ENCODE peak calls at places on chromosomes 13 and 19, in nine cellular contexts. W is epithelial cell of prostate; Q is adrenal gland; S is tibial artery; L is right atrium auricular region; U is CD8-positive, alpha-beta memory T cell; I is astrocyte; G is neural progenitor cell; J is prostate gland. F is an unnamed sample.

GRCh38 chr13:23411220-23411619 is 22.3 kb downstream of the SACS start:
- DNase-seq in U (no peak), I (peak), J (no peak), W (no peak), S (no peak), G (no peak), Q (no peak), L (no peak), F (no peak)

GRCh38 chr19:12783849-12784393 is 7.4 kb upstream of the JUNB start:
- DNase-seq in U (peak), G (no peak), Q (peak), L (peak), I (no peak), S (no peak), W (no peak), J (peak), F (peak)

GRCh38 chr13:33679658-33680012 is 138.3 kb upstream of the RFC3 start:
- DNase-seq in G (no peak), I (no peak), U (no peak), L (no peak), J (no peak), Q (no peak), S (no peak), W (no peak), F (no peak)

GRCh38 chr13:101916108-101916757 is 463.8 kb downstream of the ITGBL1 start:
- DNase-seq in W (no peak), U (no peak), Q (no peak), G (peak), I (no peak), S (no peak), L (no peak), J (no peak), F (peak)

GRCh38 chr19:5628919-5629481 is 6.1 kb downstream of the SAFB start:
- DNase-seq in Q (no peak), L (no peak), S (no peak), J (no peak), G (no peak), I (no peak), U (no peak), W (no peak), F (no peak)

GRCh38 chr19:31385744-31386143 is 36.5 kb upstream of the TSHZ3 start:
- DNase-seq in W (no peak), S (no peak), U (no peak), J (no peak), G (no peak), L (no peak), Q (no peak), I (no peak), F (no peak)

GRCh38 chr13:22278336-22278929 is 607.6 kb downstream of the FGF9 start:
- DNase-seq in Q (peak), S (peak), U (peak), G (peak), J (peak), I (no peak), W (no peak), L (no peak), F (peak)

GRCh38 chr19:51372649-51373504 is at the start of gene NKG7:
- DNase-seq in S (no peak), Q (no peak), G (no peak), I (no peak), W (no peak), L (no peak), U (peak), J (no peak), F (no peak)

GRCh38 chr13:29498426-29499040 is 97.0 kb downstream of the SLC7A1 start:
- DNase-seq in Q (no peak), L (no peak), G (no peak), S (no peak), U (no peak), W (no peak), I (no peak), J (no peak), F (no peak)

DNA sequence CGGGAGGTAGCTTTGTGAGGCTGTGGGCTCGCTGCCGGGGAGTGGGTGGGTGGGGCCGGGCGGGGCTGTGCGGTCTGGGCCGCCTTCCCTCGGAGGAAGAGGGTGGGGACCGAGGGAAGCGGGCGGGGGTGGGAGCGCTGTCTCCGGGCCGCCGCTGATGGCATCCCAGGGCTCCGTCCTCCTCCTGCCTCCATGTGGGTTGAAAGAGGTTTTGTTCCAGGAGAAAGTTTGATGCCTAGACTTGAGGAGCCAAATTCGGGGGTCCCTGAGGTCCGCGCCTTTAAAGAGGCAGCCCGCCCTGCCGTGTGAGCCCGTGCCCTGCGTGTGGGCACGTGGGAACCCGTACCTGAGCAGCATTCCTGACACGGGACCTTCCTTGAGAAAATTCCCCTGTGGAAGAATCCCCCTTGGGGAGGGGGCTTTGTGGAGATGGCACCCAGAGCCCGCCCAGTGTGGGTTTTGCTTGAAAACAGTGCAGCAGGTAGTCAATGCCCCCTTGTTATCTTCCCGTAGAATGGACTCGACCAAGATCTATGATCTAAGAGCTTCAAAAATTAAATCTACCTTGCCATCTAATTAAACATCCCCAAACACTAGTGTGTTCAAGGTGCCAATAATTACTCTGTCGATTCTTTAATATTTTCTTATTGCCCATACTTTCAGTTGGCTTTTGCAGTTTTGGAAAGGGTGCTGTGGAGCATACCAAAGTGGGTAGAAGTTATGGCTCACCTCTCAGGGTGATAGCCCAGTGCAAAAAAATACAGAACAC is 107.8 kb downstream of the RXFP2 start:
- DNase-seq in U (no peak), Q (no peak), L (no peak), J (no peak), G (peak), I (no peak), W (no peak), S (peak), F (peak)
- H3K27ac ChIP-seq in U (no peak), Q (no peak), L (peak), J (no peak), G (no peak), I (no peak), W (no peak), S (peak), F (no peak)

DNA sequence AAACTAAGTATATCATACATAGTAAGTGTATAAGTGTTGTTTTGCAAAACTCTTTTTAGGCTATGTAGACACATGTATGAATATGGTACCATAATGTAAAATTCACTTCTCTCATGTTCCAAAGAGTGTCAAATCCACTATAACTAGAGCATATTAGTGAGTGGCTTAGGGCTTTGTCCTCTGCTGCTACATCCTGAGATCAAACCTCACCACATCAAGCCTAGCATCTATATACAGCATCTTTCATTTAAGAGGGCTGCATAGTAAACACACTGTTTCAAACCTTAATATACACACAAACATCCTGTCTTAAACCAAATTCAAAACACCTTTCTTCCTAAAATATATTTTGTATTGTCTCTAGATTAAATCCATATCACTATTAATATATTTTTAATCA is 38.6 kb downstream of the ELF1 start:
- DNase-seq in S (no peak), W (no peak), L (no peak), Q (no peak), I (no peak), U (no peak), J (no peak), G (no peak), F (no peak)
- H3K27ac ChIP-seq in S (no peak), W (peak), L (peak), Q (no peak), I (no peak), U (peak), J (no peak), G (no peak), F (no peak)

GRCh38 chr19:40279120-40279551 is 6.0 kb downstream of the AKT2 start:
- DNase-seq in G (no peak), I (peak), U (peak), S (peak), J (no peak), W (no peak), L (peak), Q (no peak), F (peak)
- H3K27ac ChIP-seq in G (no peak), I (no peak), U (no peak), S (peak), J (peak), W (no peak), L (peak), Q (no peak), F (peak)

GRCh38 chr13:40149611-40150283 is 494.3 kb downstream of the COG6 start:
- DNase-seq in S (peak), G (no peak), J (peak), W (peak), I (peak), U (no peak), Q (peak), L (peak), F (peak)
- H3K27ac ChIP-seq in S (peak), G (no peak), J (peak), W (peak), I (no peak), U (no peak), Q (no peak), L (peak), F (no peak)

GRCh38 chr19:50357178-50358100 is 8.0 kb downstream of the NAPSA start:
- DNase-seq in I (peak), Q (peak), S (peak), L (peak), G (peak), U (peak), W (no peak), J (peak), F (peak)
- H3K27ac ChIP-seq in I (no peak), Q (peak), S (peak), L (peak), G (no peak), U (peak), W (peak), J (peak), F (no peak)

GRCh38 chr13:52961196-52961845 is 67.3 kb upstream of the OLFM4 start:
- DNase-seq in Q (no peak), L (no peak), G (peak), I (no peak), J (no peak), W (no peak), U (no peak), S (no peak), F (no peak)
- H3K27ac ChIP-seq in Q (no peak), L (no peak), G (no peak), I (no peak), J (no peak), W (no peak), U (no peak), S (no peak), F (no peak)

GRCh38 chr13:110132178-110132975 is 174.6 kb downstream of the COL4A1 start:
- DNase-seq in U (no peak), Q (no peak), S (no peak), I (no peak), G (no peak), L (peak), W (no peak), J (peak), F (no peak)

GRCh38 chr13:110135977-110136597 is 170.9 kb downstream of the COL4A1 start:
- DNase-seq in I (no peak), J (no peak), W (no peak), L (peak), U (no peak), Q (no peak), G (no peak), S (no peak), F (no peak)

GRCh38 chr13:110134801-110135200 is 172.2 kb downstream of the COL4A1 start:
- DNase-seq in S (no peak), U (no peak), G (no peak), I (no peak), W (no peak), L (peak), Q (no peak), J (no peak), F (no peak)

GRCh38 chr13:110131424-110131823 is 175.5 kb downstream of the COL4A1 start:
- DNase-seq in U (no peak), L (peak), J (no peak), W (no peak), G (no peak), I (no peak), S (no peak), Q (no peak), F (no peak)

DNA sequence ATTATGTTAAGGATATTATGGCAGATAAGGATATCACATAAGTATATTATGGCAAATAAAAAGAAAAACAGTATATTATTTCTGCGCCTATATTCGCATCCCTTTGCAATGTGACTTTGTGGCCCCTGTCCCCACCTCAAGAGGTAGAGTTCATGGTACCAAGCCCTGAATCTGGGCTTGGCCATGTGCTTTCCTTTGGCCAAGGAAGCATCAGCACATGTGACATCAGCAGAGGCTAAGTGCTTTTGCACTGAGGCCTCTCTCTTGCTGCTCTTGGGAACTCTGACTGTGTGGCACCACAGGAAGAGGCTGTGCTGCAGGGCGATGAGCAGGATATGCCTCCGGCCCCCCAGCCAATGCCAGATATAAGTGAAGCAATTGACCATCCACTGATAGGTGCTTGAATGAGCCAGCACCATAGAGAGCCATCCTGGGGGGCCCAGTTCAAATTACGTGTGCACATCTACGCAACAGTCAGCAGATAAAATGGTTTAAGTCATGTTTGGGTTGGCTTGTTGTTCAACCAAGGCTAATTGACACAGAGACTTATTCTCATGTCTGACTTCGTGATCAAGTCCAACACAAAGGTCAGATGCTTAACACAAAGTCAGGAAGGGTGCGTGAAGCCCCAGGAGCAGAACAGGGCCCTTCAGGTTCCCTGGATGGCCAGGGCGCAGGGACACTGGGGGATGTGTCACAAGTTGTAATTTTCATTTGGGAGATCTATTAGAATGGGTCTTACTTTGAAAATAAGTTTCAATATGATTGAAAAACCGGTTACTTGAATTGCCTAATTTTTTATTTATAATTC is 173.3 kb downstream of the COL4A1 start:
- DNase-seq in G (no peak), I (no peak), W (no peak), U (no peak), J (peak), S (no peak), L (peak), Q (no peak), F (no peak)
- H3K27ac ChIP-seq in G (no peak), I (no peak), W (no peak), U (no peak), J (no peak), S (no peak), L (peak), Q (no peak), F (no peak)

GRCh38 chr19:7817801-7818200 is 12.2 kb upstream of the EVI5L start:
- DNase-seq in Q (no peak), G (no peak), J (no peak), W (no peak), S (no peak), I (no peak), L (no peak), U (no peak), F (no peak)

GRCh38 chr19:7818806-7819205 is 11.2 kb upstream of the EVI5L start:
- DNase-seq in Q (no peak), S (no peak), L (no peak), U (no peak), J (no peak), I (no peak), W (no peak), G (no peak), F (no peak)

GRCh38 chr19:7819337-7819736 is 10.7 kb upstream of the EVI5L start:
- DNase-seq in L (no peak), G (no peak), W (no peak), J (no peak), Q (no peak), I (no peak), S (no peak), U (no peak), F (no peak)

GRCh38 chr19:7811989-7812388 is 18.0 kb upstream of the EVI5L start:
- DNase-seq in L (no peak), I (no peak), W (peak), J (no peak), Q (no peak), G (no peak), S (no peak), U (no peak), F (no peak)

DNA sequence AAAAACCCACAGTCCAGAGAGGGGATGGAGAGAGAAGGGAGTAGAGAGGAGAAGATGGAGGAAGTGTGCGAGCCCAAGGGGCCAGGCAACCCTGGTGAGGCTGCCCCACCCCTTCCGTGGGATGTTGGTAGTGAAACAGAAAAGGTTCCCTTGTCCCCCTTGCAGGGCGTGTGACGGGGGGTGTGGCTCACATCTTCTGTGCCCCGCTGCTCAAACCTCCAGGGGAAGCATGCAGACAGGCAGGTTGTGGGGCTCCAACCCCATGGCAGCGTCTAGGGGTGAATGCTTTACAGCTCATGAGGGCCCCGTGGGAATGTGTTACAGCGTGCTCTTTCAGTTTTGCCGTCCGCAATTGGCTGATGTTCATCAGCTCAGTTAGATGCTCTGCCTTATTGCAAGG is 14.7 kb upstream of the EVI5L start:
- DNase-seq in J (no peak), S (no peak), Q (no peak), G (no peak), U (no peak), L (no peak), I (no peak), W (no peak), F (no peak)
- H3K27ac ChIP-seq in J (no peak), S (no peak), Q (no peak), G (no peak), U (no peak), L (no peak), I (no peak), W (no peak), F (no peak)

GRCh38 chr19:33293255-33294057 is 8.9 kb downstream of the CEBPA start:
- DNase-seq in W (peak), U (no peak), L (no peak), G (no peak), Q (no peak), J (peak), S (no peak), I (peak), F (peak)

GRCh38 chr19:33296473-33297060 is 5.8 kb downstream of the CEBPA start:
- DNase-seq in J (no peak), S (peak), G (no peak), L (no peak), Q (no peak), W (no peak), I (no peak), U (no peak), F (no peak)

GRCh38 chr19:33297401-33298145 is 4.8 kb downstream of the CEBPA start:
- DNase-seq in I (no peak), G (no peak), W (no peak), L (no peak), S (no peak), U (no peak), Q (no peak), J (no peak), F (peak)

GRCh38 chr19:33294058-33294798 is 8.1 kb downstream of the CEBPA start:
- DNase-seq in W (no peak), J (no peak), I (no peak), L (no peak), Q (no peak), G (no peak), S (no peak), U (no peak), F (no peak)

GRCh38 chr19:33295621-33296472 is 6.5 kb downstream of the CEBPA start:
- DNase-seq in S (no peak), Q (no peak), U (no peak), I (no peak), L (no peak), W (no peak), J (no peak), G (no peak), F (no peak)
- H3K27ac ChIP-seq in S (no peak), Q (no peak), U (no peak), I (no peak), L (no peak), W (no peak), J (no peak), G (no peak), F (no peak)

F was measured in hepatocyte.